ENCODE peak calls at places on chromosome 21, in five cellular contexts. One of them, this sample, is unnamed.

GRCh38 chr21:34576043-34576466 is 38.9 kb downstream of the RCAN1 start:
- DNase-seq in Panc1: no peak
- DNase-seq in sigmoid colon: no peak
- DNase-seq in GM12878: no peak
- DNase-seq in transverse colon: no peak
- DNase-seq in this sample: no peak

GRCh38 chr21:36989699-36990507 is 16.6 kb upstream of the RIPPLY3 start:
- DNase-seq in Panc1: peak
- DNase-seq in sigmoid colon: peak
- DNase-seq in GM12878: peak
- DNase-seq in transverse colon: peak
- DNase-seq in this sample: no peak

GRCh38 chr21:19724081-19724480 is 1274.1 kb upstream of the NCAM2 start:
- DNase-seq in Panc1: no peak
- DNase-seq in sigmoid colon: no peak
- DNase-seq in GM12878: no peak
- DNase-seq in transverse colon: no peak
- DNase-seq in this sample: no peak

GRCh38 chr21:25005388-25005787 is 601.9 kb downstream of the MRPL39 start:
- DNase-seq in Panc1: no peak
- DNase-seq in sigmoid colon: no peak
- DNase-seq in GM12878: no peak
- DNase-seq in transverse colon: no peak
- DNase-seq in this sample: no peak

GRCh38 chr21:41767606-41768370 is 936 bp upstream of the RIPK4 start:
- DNase-seq in Panc1: no peak
- DNase-seq in sigmoid colon: peak
- DNase-seq in GM12878: no peak
- DNase-seq in transverse colon: no peak
- DNase-seq in this sample: no peak

GRCh38 chr21:36509966-36510742 is 30.2 kb upstream of the CLDN14 start:
- DNase-seq in Panc1: no peak
- DNase-seq in sigmoid colon: no peak
- DNase-seq in GM12878: no peak
- DNase-seq in transverse colon: peak
- DNase-seq in this sample: no peak

GRCh38 chr21:42524341-42525227 is 10.9 kb downstream of the SLC37A1 start:
- DNase-seq in Panc1: no peak
- DNase-seq in sigmoid colon: peak
- DNase-seq in GM12878: peak
- DNase-seq in transverse colon: peak
- DNase-seq in this sample: no peak

GRCh38 chr21:44793269-44794030 is 8.2 kb downstream of the UBE2G2 start:
- DNase-seq in Panc1: no peak
- DNase-seq in sigmoid colon: no peak
- DNase-seq in GM12878: no peak
- DNase-seq in transverse colon: peak
- DNase-seq in this sample: no peak

GRCh38 chr21:35153671-35154070 is 104.6 kb upstream of the RUNX1 start:
- DNase-seq in Panc1: no peak
- DNase-seq in sigmoid colon: no peak
- DNase-seq in GM12878: no peak
- DNase-seq in transverse colon: no peak
- DNase-seq in this sample: no peak

GRCh38 chr21:37717534-37717933 is 198.7 kb downstream of the KCNJ6 start:
- DNase-seq in Panc1: no peak
- DNase-seq in sigmoid colon: no peak
- DNase-seq in GM12878: no peak
- DNase-seq in transverse colon: no peak
- DNase-seq in this sample: no peak

GRCh38 chr21:33231526-33231925 is 1.8 kb downstream of the IFNAR2 start:
- DNase-seq in Panc1: no peak
- DNase-seq in sigmoid colon: no peak
- DNase-seq in GM12878: no peak
- DNase-seq in transverse colon: no peak
- DNase-seq in this sample: no peak

GRCh38 chr21:33847586-33848251 is 67.9 kb downstream of the ATP5PO start:
- DNase-seq in Panc1: no peak
- DNase-seq in sigmoid colon: no peak
- DNase-seq in GM12878: no peak
- DNase-seq in transverse colon: no peak
- DNase-seq in this sample: no peak

GRCh38 chr21:23016617-23017016 is 2018.4 kb downstream of the NCAM2 start:
- DNase-seq in Panc1: peak
- DNase-seq in sigmoid colon: no peak
- DNase-seq in GM12878: no peak
- DNase-seq in transverse colon: no peak
- DNase-seq in this sample: no peak

GRCh38 chr21:16454371-16454770 is 724.6 kb downstream of the USP25 start:
- DNase-seq in Panc1: no peak
- DNase-seq in sigmoid colon: no peak
- DNase-seq in GM12878: no peak
- DNase-seq in transverse colon: no peak
- DNase-seq in this sample: no peak

GRCh38 chr21:23398726-23399125 is 2208.6 kb downstream of the MRPL39 start:
- DNase-seq in Panc1: no peak
- DNase-seq in sigmoid colon: no peak
- DNase-seq in GM12878: no peak
- DNase-seq in transverse colon: no peak
- DNase-seq in this sample: no peak

GRCh38 chr21:41804381-41804780 is 37.5 kb upstream of the RIPK4 start:
- DNase-seq in Panc1: no peak
- DNase-seq in sigmoid colon: no peak
- DNase-seq in GM12878: no peak
- DNase-seq in transverse colon: no peak
- DNase-seq in this sample: no peak

GRCh38 chr21:34520769-34521508 is 8.9 kb upstream of the KCNE1 start:
- DNase-seq in Panc1: no peak
- DNase-seq in sigmoid colon: no peak
- DNase-seq in GM12878: no peak
- DNase-seq in transverse colon: no peak
- DNase-seq in this sample: no peak

GRCh38 chr21:33230518-33231324 is 983 bp downstream of the IFNAR2 start:
- DNase-seq in Panc1: no peak
- DNase-seq in sigmoid colon: peak
- DNase-seq in GM12878: no peak
- DNase-seq in transverse colon: peak
- DNase-seq in this sample: no peak

GRCh38 chr21:37008705-37009104 is 2.2 kb downstream of the RIPPLY3 start:
- DNase-seq in Panc1: no peak
- DNase-seq in sigmoid colon: no peak
- DNase-seq in GM12878: no peak
- DNase-seq in transverse colon: no peak
- DNase-seq in this sample: no peak

GRCh38 chr21:37369307-37369854 is 2.8 kb downstream of the DYRK1A start:
- DNase-seq in Panc1: no peak
- DNase-seq in sigmoid colon: no peak
- DNase-seq in GM12878: no peak
- DNase-seq in transverse colon: no peak
- DNase-seq in this sample: no peak

GRCh38 chr21:27104749-27105439 is 138.0 kb upstream of the ADAMTS5 start:
- DNase-seq in Panc1: no peak
- DNase-seq in sigmoid colon: no peak
- DNase-seq in GM12878: no peak
- DNase-seq in transverse colon: no peak
- DNase-seq in this sample: no peak

GRCh38 chr21:33290441-33290840 is 24.3 kb downstream of the IL10RB start:
- DNase-seq in Panc1: no peak
- DNase-seq in sigmoid colon: no peak
- DNase-seq in GM12878: no peak
- DNase-seq in transverse colon: peak
- DNase-seq in this sample: no peak

GRCh38 chr21:22961248-22961647 is 1963.0 kb downstream of the NCAM2 start:
- DNase-seq in Panc1: no peak
- DNase-seq in sigmoid colon: no peak
- DNase-seq in GM12878: no peak
- DNase-seq in transverse colon: no peak
- DNase-seq in this sample: no peak

GRCh38 chr21:41808094-41808493 is 41.2 kb upstream of the RIPK4 start:
- DNase-seq in Panc1: no peak
- DNase-seq in sigmoid colon: no peak
- DNase-seq in GM12878: no peak
- DNase-seq in transverse colon: no peak
- DNase-seq in this sample: no peak

GRCh38 chr21:22409571-22409970 is 1411.4 kb downstream of the NCAM2 start:
- DNase-seq in Panc1: no peak
- DNase-seq in sigmoid colon: no peak
- DNase-seq in GM12878: no peak
- DNase-seq in transverse colon: no peak
- DNase-seq in this sample: no peak

GRCh38 chr21:41847066-41847804 is 31.9 kb downstream of the PRDM15 start:
- DNase-seq in Panc1: no peak
- DNase-seq in sigmoid colon: peak
- DNase-seq in GM12878: no peak
- DNase-seq in transverse colon: no peak
- DNase-seq in this sample: no peak

GRCh38 chr21:33655591-33656221 is 13.4 kb downstream of the ITSN1 start:
- DNase-seq in Panc1: peak
- DNase-seq in sigmoid colon: no peak
- DNase-seq in GM12878: no peak
- DNase-seq in transverse colon: no peak
- DNase-seq in this sample: no peak

GRCh38 chr21:45073301-45074047 is 906 bp upstream of the ADARB1 start:
- DNase-seq in Panc1: no peak
- DNase-seq in sigmoid colon: peak
- DNase-seq in GM12878: no peak
- DNase-seq in transverse colon: peak
- DNase-seq in this sample: no peak

GRCh38 chr21:16535100-16535418 is 805.3 kb downstream of the USP25 start:
- DNase-seq in Panc1: no peak
- DNase-seq in sigmoid colon: peak
- DNase-seq in GM12878: no peak
- DNase-seq in transverse colon: peak
- DNase-seq in this sample: no peak

GRCh38 chr21:35779690-35780570 is 280.4 kb downstream of the SETD4 start:
- DNase-seq in Panc1: no peak
- DNase-seq in sigmoid colon: no peak
- DNase-seq in GM12878: no peak
- DNase-seq in transverse colon: no peak
- DNase-seq in this sample: no peak

GRCh38 chr21:32245971-32246370 is 32.9 kb downstream of the MIS18A start:
- DNase-seq in Panc1: no peak
- DNase-seq in sigmoid colon: no peak
- DNase-seq in GM12878: no peak
- DNase-seq in transverse colon: no peak
- DNase-seq in this sample: no peak

GRCh38 chr21:41615613-41616012 is 107.7 kb upstream of the TMPRSS2 start:
- DNase-seq in Panc1: no peak
- DNase-seq in sigmoid colon: no peak
- DNase-seq in GM12878: no peak
- DNase-seq in transverse colon: no peak
- DNase-seq in this sample: no peak

GRCh38 chr21:14888202-14888601 is 176.6 kb downstream of the NRIP1 start:
- DNase-seq in Panc1: no peak
- DNase-seq in sigmoid colon: no peak
- DNase-seq in GM12878: no peak
- DNase-seq in transverse colon: no peak
- DNase-seq in this sample: no peak

GRCh38 chr21:14886001-14886400 is 178.8 kb downstream of the NRIP1 start:
- DNase-seq in Panc1: no peak
- DNase-seq in sigmoid colon: no peak
- DNase-seq in GM12878: no peak
- DNase-seq in transverse colon: no peak
- DNase-seq in this sample: no peak

GRCh38 chr21:14883351-14883750 is 181.4 kb downstream of the NRIP1 start:
- DNase-seq in Panc1: no peak
- DNase-seq in sigmoid colon: no peak
- DNase-seq in GM12878: no peak
- DNase-seq in transverse colon: no peak
- DNase-seq in this sample: no peak

GRCh38 chr21:14890141-14890540 is 174.7 kb downstream of the NRIP1 start:
- DNase-seq in Panc1: no peak
- DNase-seq in sigmoid colon: no peak
- DNase-seq in GM12878: no peak
- DNase-seq in transverse colon: no peak
- DNase-seq in this sample: no peak

GRCh38 chr21:14889080-14889805 is 175.6 kb downstream of the NRIP1 start:
- DNase-seq in Panc1: no peak
- DNase-seq in sigmoid colon: no peak
- DNase-seq in GM12878: no peak
- DNase-seq in transverse colon: peak
- DNase-seq in this sample: no peak
- TF ChIP-seq POLR2AphosphoS5 in Panc1: no peak
- TF ChIP-seq POLR2AphosphoS5 in sigmoid colon: no peak
- TF ChIP-seq POLR2AphosphoS5 in GM12878: no peak
- TF ChIP-seq POLR2AphosphoS5 in transverse colon: peak
- TF ChIP-seq POLR2AphosphoS5 in this sample: no peak

DNA sequence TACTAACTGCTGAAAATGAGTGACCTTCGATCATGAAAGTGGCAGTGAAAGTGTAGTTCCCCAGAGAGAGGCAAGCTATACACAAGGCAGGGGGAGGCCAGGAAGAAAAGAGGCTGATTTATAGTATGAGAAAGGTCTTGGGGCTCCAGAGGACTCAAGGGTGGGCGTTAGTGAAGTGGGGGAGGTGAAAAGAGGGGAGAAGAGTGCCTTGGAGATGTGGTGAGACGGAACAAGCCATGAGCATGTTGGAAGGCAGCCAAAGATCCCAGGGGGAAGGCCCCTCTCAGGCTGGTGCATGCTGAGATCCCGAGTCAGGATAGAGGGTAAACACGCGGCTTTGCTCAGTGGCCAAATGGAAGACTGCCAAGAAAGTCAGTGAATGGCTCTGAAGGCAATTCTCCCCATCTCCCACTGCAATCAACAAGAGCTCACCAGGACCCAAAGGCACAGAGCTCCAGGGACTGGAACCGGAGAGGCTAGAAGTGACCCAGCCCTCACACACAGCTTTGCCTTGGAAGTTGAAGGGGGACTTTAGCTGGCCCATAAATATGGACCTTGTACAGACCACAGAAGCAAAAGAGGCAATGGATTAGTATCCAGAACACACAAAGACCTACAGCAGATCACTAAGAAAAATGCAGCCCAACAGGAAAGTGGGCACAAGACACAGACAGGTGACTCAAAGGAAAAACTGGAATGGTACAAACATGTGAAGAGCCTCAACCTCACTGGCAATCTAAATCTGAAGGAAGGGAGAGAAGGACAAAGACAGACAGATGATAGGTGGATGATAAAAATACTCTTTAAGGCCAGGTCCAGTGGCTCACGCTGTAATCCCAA is 49.6 kb downstream of the HSF2BP start:
- DNase-seq in Panc1: no peak
- DNase-seq in sigmoid colon: peak
- DNase-seq in GM12878: no peak
- DNase-seq in transverse colon: peak
- DNase-seq in this sample: no peak
- H3K27ac ChIP-seq in Panc1: peak
- H3K27ac ChIP-seq in sigmoid colon: no peak
- H3K27ac ChIP-seq in GM12878: no peak
- H3K27ac ChIP-seq in transverse colon: peak
- H3K27ac ChIP-seq in this sample: no peak

GRCh38 chr21:17819114-17819877 is at the start of gene C21orf91:
- DNase-seq in Panc1: no peak
- DNase-seq in sigmoid colon: peak
- DNase-seq in GM12878: peak
- DNase-seq in transverse colon: peak
- DNase-seq in this sample: peak
- TF ChIP-seq POLR2AphosphoS5 in Panc1: peak
- TF ChIP-seq POLR2AphosphoS5 in sigmoid colon: peak
- TF ChIP-seq POLR2AphosphoS5 in GM12878: peak
- TF ChIP-seq POLR2AphosphoS5 in transverse colon: peak
- TF ChIP-seq POLR2AphosphoS5 in this sample: peak

GRCh38 chr21:38838598-38839369 is 33.1 kb downstream of the ETS2 start:
- DNase-seq in Panc1: no peak
- DNase-seq in sigmoid colon: no peak
- DNase-seq in GM12878: no peak
- DNase-seq in transverse colon: no peak
- DNase-seq in this sample: peak
- H3K27ac ChIP-seq in Panc1: no peak
- H3K27ac ChIP-seq in sigmoid colon: no peak
- H3K27ac ChIP-seq in GM12878: no peak
- H3K27ac ChIP-seq in transverse colon: peak
- H3K27ac ChIP-seq in this sample: peak

This sample was measured in vagina.